ENCODE peak calls at places on chromosome 5, in nine cellular contexts. One of them, this sample, is unnamed.

GRCh38 chr5:62208218-62208852 is 97.7 kb upstream of the KIF2A start:
- DNase-seq in tibial nerve: no peak
- DNase-seq in body of pancreas: no peak
- DNase-seq in uterus: no peak
- DNase-seq in mucosa of descending colon: no peak
- DNase-seq in A549: no peak
- DNase-seq in AG09309: no peak
- DNase-seq in hepatocyte: no peak
- DNase-seq in psoas muscle: no peak
- DNase-seq in this sample: no peak

GRCh38 chr5:51371052-51371451 is 12.2 kb upstream of the ISL1 start:
- DNase-seq in tibial nerve: no peak
- DNase-seq in body of pancreas: no peak
- DNase-seq in uterus: no peak
- DNase-seq in mucosa of descending colon: no peak
- DNase-seq in A549: no peak
- DNase-seq in AG09309: no peak
- DNase-seq in hepatocyte: no peak
- DNase-seq in psoas muscle: no peak
- DNase-seq in this sample: no peak

GRCh38 chr5:159022178-159022556 is 77.5 kb downstream of the EBF1 start:
- DNase-seq in tibial nerve: no peak
- DNase-seq in body of pancreas: peak
- DNase-seq in uterus: peak
- DNase-seq in mucosa of descending colon: no peak
- DNase-seq in A549: no peak
- DNase-seq in AG09309: peak
- DNase-seq in hepatocyte: peak
- DNase-seq in psoas muscle: peak
- DNase-seq in this sample: peak

GRCh38 chr5:138967806-138968448 is 92.8 kb upstream of the LRRTM2 start:
- DNase-seq in tibial nerve: no peak
- DNase-seq in body of pancreas: peak
- DNase-seq in uterus: no peak
- DNase-seq in mucosa of descending colon: peak
- DNase-seq in A549: no peak
- DNase-seq in AG09309: no peak
- DNase-seq in hepatocyte: no peak
- DNase-seq in psoas muscle: no peak
- DNase-seq in this sample: no peak

GRCh38 chr5:124399426-124399961 is 346.9 kb downstream of the ZNF608 start:
- DNase-seq in tibial nerve: no peak
- DNase-seq in body of pancreas: no peak
- DNase-seq in uterus: no peak
- DNase-seq in mucosa of descending colon: no peak
- DNase-seq in A549: no peak
- DNase-seq in AG09309: no peak
- DNase-seq in hepatocyte: no peak
- DNase-seq in psoas muscle: no peak
- DNase-seq in this sample: no peak

GRCh38 chr5:107459637-107460036 is 211.1 kb downstream of the EFNA5 start:
- DNase-seq in tibial nerve: no peak
- DNase-seq in body of pancreas: no peak
- DNase-seq in uterus: no peak
- DNase-seq in mucosa of descending colon: no peak
- DNase-seq in A549: no peak
- DNase-seq in AG09309: no peak
- DNase-seq in hepatocyte: no peak
- DNase-seq in psoas muscle: no peak
- DNase-seq in this sample: peak

GRCh38 chr5:59840200-59840601 is 53.3 kb downstream of the PDE4D start:
- DNase-seq in tibial nerve: no peak
- DNase-seq in body of pancreas: no peak
- DNase-seq in uterus: no peak
- DNase-seq in mucosa of descending colon: no peak
- DNase-seq in A549: no peak
- DNase-seq in AG09309: no peak
- DNase-seq in hepatocyte: peak
- DNase-seq in psoas muscle: no peak
- DNase-seq in this sample: peak

GRCh38 chr5:151717390-151717789 is 30.7 kb upstream of the SPARC start:
- DNase-seq in tibial nerve: no peak
- DNase-seq in body of pancreas: no peak
- DNase-seq in uterus: no peak
- DNase-seq in mucosa of descending colon: no peak
- DNase-seq in A549: no peak
- DNase-seq in AG09309: no peak
- DNase-seq in hepatocyte: no peak
- DNase-seq in psoas muscle: no peak
- DNase-seq in this sample: no peak

GRCh38 chr5:154311362-154311761 is 120.8 kb downstream of the GALNT10 start:
- DNase-seq in tibial nerve: no peak
- DNase-seq in body of pancreas: no peak
- DNase-seq in uterus: no peak
- DNase-seq in mucosa of descending colon: no peak
- DNase-seq in A549: no peak
- DNase-seq in AG09309: no peak
- DNase-seq in hepatocyte: no peak
- DNase-seq in psoas muscle: no peak
- DNase-seq in this sample: peak

GRCh38 chr5:76363385-76364261 is 39.5 kb upstream of the IQGAP2 start:
- DNase-seq in tibial nerve: peak
- DNase-seq in body of pancreas: peak
- DNase-seq in uterus: no peak
- DNase-seq in mucosa of descending colon: peak
- DNase-seq in A549: no peak
- DNase-seq in AG09309: no peak
- DNase-seq in hepatocyte: no peak
- DNase-seq in psoas muscle: no peak
- DNase-seq in this sample: no peak

GRCh38 chr5:174503461-174504265 is 220.7 kb upstream of the MSX2 start:
- DNase-seq in tibial nerve: no peak
- DNase-seq in body of pancreas: peak
- DNase-seq in uterus: no peak
- DNase-seq in mucosa of descending colon: peak
- DNase-seq in A549: peak
- DNase-seq in AG09309: peak
- DNase-seq in hepatocyte: peak
- DNase-seq in psoas muscle: no peak
- DNase-seq in this sample: peak

GRCh38 chr5:10439692-10440091 is 2.0 kb upstream of the ROPN1L start:
- DNase-seq in tibial nerve: no peak
- DNase-seq in body of pancreas: no peak
- DNase-seq in uterus: no peak
- DNase-seq in mucosa of descending colon: no peak
- DNase-seq in A549: no peak
- DNase-seq in AG09309: no peak
- DNase-seq in hepatocyte: no peak
- DNase-seq in psoas muscle: no peak
- DNase-seq in this sample: no peak

GRCh38 chr5:76250463-76250862 is 152.6 kb upstream of the IQGAP2 start:
- DNase-seq in tibial nerve: no peak
- DNase-seq in body of pancreas: no peak
- DNase-seq in uterus: no peak
- DNase-seq in mucosa of descending colon: no peak
- DNase-seq in A549: no peak
- DNase-seq in AG09309: no peak
- DNase-seq in hepatocyte: no peak
- DNase-seq in psoas muscle: no peak
- DNase-seq in this sample: no peak

GRCh38 chr5:91266184-91266705 is 116.9 kb downstream of the ARRDC3 start:
- DNase-seq in tibial nerve: no peak
- DNase-seq in body of pancreas: no peak
- DNase-seq in uterus: no peak
- DNase-seq in mucosa of descending colon: no peak
- DNase-seq in A549: peak
- DNase-seq in AG09309: peak
- DNase-seq in hepatocyte: peak
- DNase-seq in psoas muscle: no peak
- DNase-seq in this sample: peak
- TF ChIP-seq CTCF in tibial nerve: no peak
- TF ChIP-seq CTCF in body of pancreas: no peak
- TF ChIP-seq CTCF in uterus: no peak
- TF ChIP-seq CTCF in mucosa of descending colon: no peak
- TF ChIP-seq CTCF in A549: no peak
- TF ChIP-seq CTCF in AG09309: no peak
- TF ChIP-seq CTCF in hepatocyte: no peak
- TF ChIP-seq CTCF in psoas muscle: peak
- TF ChIP-seq CTCF in this sample: no peak

GRCh38 chr5:401216-402034 is 41.6 kb upstream of the EXOC3 start:
- DNase-seq in tibial nerve: no peak
- DNase-seq in body of pancreas: no peak
- DNase-seq in uterus: no peak
- DNase-seq in mucosa of descending colon: no peak
- DNase-seq in A549: no peak
- DNase-seq in AG09309: no peak
- DNase-seq in hepatocyte: no peak
- DNase-seq in psoas muscle: no peak
- DNase-seq in this sample: no peak

GRCh38 chr5:398475-399295 is 44.3 kb upstream of the EXOC3 start:
- DNase-seq in tibial nerve: no peak
- DNase-seq in body of pancreas: no peak
- DNase-seq in uterus: no peak
- DNase-seq in mucosa of descending colon: no peak
- DNase-seq in A549: no peak
- DNase-seq in AG09309: no peak
- DNase-seq in hepatocyte: peak
- DNase-seq in psoas muscle: peak
- DNase-seq in this sample: no peak

GRCh38 chr5:396715-397032 is 46.3 kb upstream of the EXOC3 start:
- DNase-seq in tibial nerve: no peak
- DNase-seq in body of pancreas: no peak
- DNase-seq in uterus: no peak
- DNase-seq in mucosa of descending colon: no peak
- DNase-seq in A549: no peak
- DNase-seq in AG09309: no peak
- DNase-seq in hepatocyte: peak
- DNase-seq in psoas muscle: peak
- DNase-seq in this sample: no peak

GRCh38 chr5:400282-401215 is 42.4 kb upstream of the EXOC3 start:
- DNase-seq in tibial nerve: no peak
- DNase-seq in body of pancreas: no peak
- DNase-seq in uterus: no peak
- DNase-seq in mucosa of descending colon: no peak
- DNase-seq in A549: no peak
- DNase-seq in AG09309: peak
- DNase-seq in hepatocyte: no peak
- DNase-seq in psoas muscle: peak
- DNase-seq in this sample: no peak

DNA sequence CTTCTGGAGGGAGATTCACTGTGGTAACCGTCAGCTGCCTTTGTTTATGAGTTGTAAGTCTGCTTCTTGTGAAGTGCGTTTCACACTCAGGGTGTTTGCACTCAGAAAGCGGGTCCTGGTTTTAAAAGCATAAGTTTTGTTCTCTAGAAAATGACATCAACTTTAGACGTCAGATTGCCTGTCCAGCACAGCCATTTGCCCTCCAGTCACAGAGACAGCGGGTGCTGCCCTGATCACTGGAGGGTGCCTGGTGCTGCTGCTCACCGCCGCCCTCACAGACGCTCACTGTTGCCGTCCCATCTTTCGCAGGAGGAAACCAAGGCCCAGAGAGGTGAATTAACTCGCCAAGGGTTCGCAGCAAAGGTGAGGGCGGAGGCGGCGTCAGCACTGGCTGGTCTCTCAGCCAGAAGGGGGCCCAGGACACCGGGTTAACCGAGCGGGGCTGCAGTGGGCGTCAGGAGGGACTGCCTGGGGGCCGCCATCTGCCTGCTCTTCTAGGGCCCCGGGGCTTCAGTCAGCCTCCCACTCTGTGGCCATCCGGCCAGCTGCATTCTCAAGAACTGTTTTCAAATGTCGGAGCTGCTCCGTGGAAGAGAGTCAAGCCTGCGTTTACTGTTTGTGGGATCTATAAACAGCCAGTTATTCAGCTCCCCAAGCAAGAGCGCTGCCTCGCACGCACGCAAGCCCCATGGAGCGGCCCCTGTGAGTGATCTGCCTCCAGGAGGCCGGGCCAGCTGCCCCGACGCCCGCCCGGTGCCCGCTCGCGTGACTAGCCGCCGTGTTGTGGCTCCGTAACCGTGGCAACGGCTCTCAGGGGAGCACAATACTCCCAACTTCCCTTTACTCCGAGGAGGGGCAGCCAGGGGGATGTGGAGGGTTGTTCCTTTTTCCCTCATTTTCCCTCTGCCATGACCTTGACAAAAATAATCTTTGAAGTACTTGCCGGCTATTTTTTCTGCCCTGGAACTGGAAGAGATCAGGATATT is 43.4 kb upstream of the EXOC3 start:
- DNase-seq in tibial nerve: peak
- DNase-seq in body of pancreas: peak
- DNase-seq in uterus: peak
- DNase-seq in mucosa of descending colon: peak
- DNase-seq in A549: peak
- DNase-seq in AG09309: peak
- DNase-seq in hepatocyte: peak
- DNase-seq in psoas muscle: peak
- DNase-seq in this sample: peak
- H3K4me3 ChIP-seq in tibial nerve: no peak
- H3K4me3 ChIP-seq in body of pancreas: no peak
- H3K4me3 ChIP-seq in uterus: peak
- H3K4me3 ChIP-seq in mucosa of descending colon: no peak
- H3K4me3 ChIP-seq in A549: no peak
- H3K4me3 ChIP-seq in AG09309: peak
- H3K4me3 ChIP-seq in hepatocyte: no peak
- H3K4me3 ChIP-seq in psoas muscle: peak
- H3K4me3 ChIP-seq in this sample: peak

GRCh38 chr5:31317642-31318041 is 124.2 kb downstream of the CDH6 start:
- DNase-seq in tibial nerve: no peak
- DNase-seq in body of pancreas: no peak
- DNase-seq in uterus: no peak
- DNase-seq in mucosa of descending colon: no peak
- DNase-seq in A549: no peak
- DNase-seq in AG09309: no peak
- DNase-seq in hepatocyte: no peak
- DNase-seq in psoas muscle: no peak
- DNase-seq in this sample: no peak
- TF ChIP-seq CTCF in tibial nerve: no peak
- TF ChIP-seq CTCF in body of pancreas: no peak
- TF ChIP-seq CTCF in uterus: no peak
- TF ChIP-seq CTCF in mucosa of descending colon: no peak
- TF ChIP-seq CTCF in A549: no peak
- TF ChIP-seq CTCF in AG09309: peak
- TF ChIP-seq CTCF in hepatocyte: no peak
- TF ChIP-seq CTCF in psoas muscle: no peak
- TF ChIP-seq CTCF in this sample: no peak

DNA sequence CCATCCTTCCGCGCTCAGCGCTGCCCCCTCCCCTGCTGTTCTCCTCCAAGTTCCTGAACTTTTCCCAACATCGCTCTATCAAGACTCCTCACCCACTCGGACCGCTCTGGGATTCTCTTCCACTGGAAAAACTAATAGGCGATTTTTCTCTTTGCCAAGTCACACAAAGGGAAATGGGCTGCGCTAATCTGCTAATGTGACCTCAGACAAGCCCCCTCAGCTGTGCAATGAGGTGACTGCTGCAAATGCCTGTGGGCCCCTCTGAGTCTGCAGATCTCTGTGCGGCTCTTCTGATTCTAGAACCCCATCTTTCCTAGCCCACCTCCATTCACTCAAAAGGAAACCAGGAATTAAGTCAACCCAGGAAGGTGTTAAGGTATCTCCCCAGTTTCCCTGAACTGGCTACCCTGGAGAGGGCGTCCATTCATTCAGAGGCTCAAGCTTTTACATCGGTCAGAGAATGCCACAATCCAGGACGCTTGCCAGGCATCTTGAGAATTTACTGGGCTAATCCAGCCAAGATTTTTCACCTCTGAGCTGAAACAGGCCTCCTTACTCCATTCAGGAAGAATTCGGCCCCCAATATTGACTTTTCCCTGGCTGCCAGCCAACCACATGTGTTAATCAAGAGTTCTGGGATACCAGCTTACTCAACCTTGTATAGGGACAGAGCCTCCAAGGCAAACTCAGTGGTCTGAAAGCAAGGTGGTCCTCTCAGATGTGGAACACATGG is 795 bp upstream of the ADAMTS12 start:
- DNase-seq in tibial nerve: peak
- DNase-seq in body of pancreas: peak
- DNase-seq in uterus: peak
- DNase-seq in mucosa of descending colon: no peak
- DNase-seq in A549: no peak
- DNase-seq in AG09309: peak
- DNase-seq in hepatocyte: peak
- DNase-seq in psoas muscle: peak
- DNase-seq in this sample: peak
- H3K4me3 ChIP-seq in tibial nerve: peak
- H3K4me3 ChIP-seq in body of pancreas: no peak
- H3K4me3 ChIP-seq in uterus: peak
- H3K4me3 ChIP-seq in mucosa of descending colon: no peak
- H3K4me3 ChIP-seq in A549: peak
- H3K4me3 ChIP-seq in AG09309: peak
- H3K4me3 ChIP-seq in hepatocyte: no peak
- H3K4me3 ChIP-seq in psoas muscle: peak
- H3K4me3 ChIP-seq in this sample: peak

This sample was measured in choroid plexus epithelial cell.